ENCODE peak calls at places on chromosomes 4 and X, in eight cellular contexts. F is choroid plexus epithelial cell, P is tibial artery, H is cardiac fibroblast, D is dorsolateral prefrontal cortex, Z is lung, C is H9, S is endothelial cell. G is an unnamed sample.

GRCh38 chr4:85127653-85128052 is 161.2 kb upstream of the WDFY3 start:
- DNase-seq in F (peak; percentile 65), P (no peak), H (peak; percentile 53), D (no peak), Z (no peak), C (peak; percentile 88), S (peak; percentile 38), G (no peak)

GRCh38 chrX:77070108-77070918 is 376.9 kb upstream of the FGF16 start:
- DNase-seq in F (no peak), P (no peak), H (no peak), D (no peak), Z (no peak), C (no peak), S (no peak), G (no peak)

GRCh38 chrX:46209768-46210167 is 335.5 kb downstream of the ZNF674 start:
- DNase-seq in F (no peak), P (no peak), H (no peak), D (no peak), Z (no peak), C (no peak), S (no peak), G (no peak)

GRCh38 chr4:122117743-122118142 is 34.4 kb upstream of the BLTP1 start:
- DNase-seq in F (no peak), P (no peak), H (no peak), D (no peak), Z (no peak), C (no peak), S (no peak), G (no peak)

GRCh38 chr4:122898370-122899150 is 23.8 kb downstream of the NUDT6 start:
- DNase-seq in F (peak; percentile 87), P (peak; percentile 58), H (peak; percentile 88), D (no peak), Z (no peak), C (no peak), S (no peak), G (no peak)

GRCh38 chrX:15815779-15816452 is 25.6 kb downstream of the ZRSR2 start:
- DNase-seq in F (peak; percentile 39), P (no peak), H (peak; percentile 31), D (no peak), Z (no peak), C (peak; percentile 60), S (peak; percentile 8), G (no peak)

GRCh38 chr4:77220841-77221613 is 64.0 kb downstream of the CCNG2 start:
- DNase-seq in F (peak; percentile 74), P (peak; percentile 24), H (peak; percentile 91), D (no peak), Z (peak; percentile 41), C (no peak), S (no peak), G (no peak)

GRCh38 chr4:73205482-73205881 is 53.1 kb downstream of the ANKRD17 start:
- DNase-seq in F (no peak), P (no peak), H (no peak), D (no peak), Z (no peak), C (no peak), S (no peak), G (no peak)

GRCh38 chr4:8294036-8294435 is 24.5 kb downstream of the HTRA3 start:
- DNase-seq in F (no peak), P (no peak), H (no peak), D (no peak), Z (no peak), C (no peak), S (no peak), G (no peak)

GRCh38 chr4:8005033-8005808 is 65.6 kb upstream of the AFAP1 start:
- DNase-seq in F (no peak), P (no peak), H (no peak), D (no peak), Z (no peak), C (no peak), S (no peak), G (no peak)

GRCh38 chrX:153946910-153947769 is 2.7 kb upstream of the RENBP start:
- DNase-seq in F (peak; percentile 83), P (peak; percentile 56), H (peak; percentile 81), D (peak; percentile 61), Z (peak; percentile 77), C (peak; percentile 80), S (peak; percentile 81), G (peak; percentile 71)

GRCh38 chr4:64158648-64159326 is 250.5 kb downstream of the TECRL start:
- DNase-seq in F (peak; percentile 70), P (peak; percentile 43), H (peak; percentile 71), D (peak; percentile 52), Z (peak; percentile 56), C (peak; percentile 53), S (peak; percentile 61), G (peak; percentile 40)

GRCh38 chr4:48683784-48684666 is 96.1 kb downstream of the FRYL start:
- DNase-seq in F (no peak), P (no peak), H (no peak), D (no peak), Z (no peak), C (no peak), S (no peak), G (no peak)

GRCh38 chr4:153233761-153234371 is 29.6 kb downstream of the TRIM2 start:
- DNase-seq in F (peak; percentile 85), P (no peak), H (peak; percentile 89), D (no peak), Z (peak; percentile 48), C (no peak), S (no peak), G (no peak)

GRCh38 chrX:65589304-65589703 is 54.7 kb upstream of the LAS1L start:
- DNase-seq in F (no peak), P (no peak), H (no peak), D (no peak), Z (no peak), C (no peak), S (no peak), G (no peak)

GRCh38 chr4:72383439-72383838 is 185.6 kb downstream of the ADAMTS3 start:
- DNase-seq in F (peak; percentile 43), P (no peak), H (peak; percentile 11), D (no peak), Z (no peak), C (no peak), S (no peak), G (no peak)

GRCh38 chrX:65196758-65197371 is 220.6 kb upstream of the ZC4H2 start:
- DNase-seq in F (no peak), P (no peak), H (no peak), D (no peak), Z (no peak), C (peak; percentile 82), S (peak; percentile 58), G (peak; percentile 38)

GRCh38 chr4:70913947-70914445 is 11.8 kb downstream of the MOB1B start:
- DNase-seq in F (no peak), P (no peak), H (no peak), D (no peak), Z (no peak), C (no peak), S (no peak), G (no peak)

GRCh38 chr4:152690706-152691651 is 11.2 kb upstream of the TMEM154 start:
- DNase-seq in F (peak; percentile 33), P (no peak), H (no peak), D (no peak), Z (no peak), C (no peak), S (no peak), G (no peak)

GRCh38 chr4:7368296-7368695 is 66.4 kb downstream of the PSAPL1 start:
- DNase-seq in F (no peak), P (no peak), H (no peak), D (no peak), Z (no peak), C (no peak), S (no peak), G (no peak)

GRCh38 chr4:123661080-123661737 is 264.6 kb downstream of the SPRY1 start:
- DNase-seq in F (peak; percentile 60), P (no peak), H (peak; percentile 57), D (no peak), Z (no peak), C (no peak), S (no peak), G (no peak)

GRCh38 chr4:156941940-156942548 is 29.6 kb downstream of the PDGFC start:
- DNase-seq in F (peak; percentile 98), P (peak; percentile 22), H (peak; percentile 81), D (no peak), Z (peak; percentile 65), C (peak; percentile 53), S (peak; percentile 34), G (peak; percentile 31)

GRCh38 chr4:148425327-148426110 is 16.7 kb downstream of the NR3C2 start:
- DNase-seq in F (no peak), P (no peak), H (no peak), D (no peak), Z (no peak), C (no peak), S (no peak), G (no peak)
- TF ChIP-seq CTCF in F (no peak), P (no peak), H (no peak), D (no peak), Z (no peak), C (peak; percentile 40), S (no peak), G (peak; percentile 14)

DNA sequence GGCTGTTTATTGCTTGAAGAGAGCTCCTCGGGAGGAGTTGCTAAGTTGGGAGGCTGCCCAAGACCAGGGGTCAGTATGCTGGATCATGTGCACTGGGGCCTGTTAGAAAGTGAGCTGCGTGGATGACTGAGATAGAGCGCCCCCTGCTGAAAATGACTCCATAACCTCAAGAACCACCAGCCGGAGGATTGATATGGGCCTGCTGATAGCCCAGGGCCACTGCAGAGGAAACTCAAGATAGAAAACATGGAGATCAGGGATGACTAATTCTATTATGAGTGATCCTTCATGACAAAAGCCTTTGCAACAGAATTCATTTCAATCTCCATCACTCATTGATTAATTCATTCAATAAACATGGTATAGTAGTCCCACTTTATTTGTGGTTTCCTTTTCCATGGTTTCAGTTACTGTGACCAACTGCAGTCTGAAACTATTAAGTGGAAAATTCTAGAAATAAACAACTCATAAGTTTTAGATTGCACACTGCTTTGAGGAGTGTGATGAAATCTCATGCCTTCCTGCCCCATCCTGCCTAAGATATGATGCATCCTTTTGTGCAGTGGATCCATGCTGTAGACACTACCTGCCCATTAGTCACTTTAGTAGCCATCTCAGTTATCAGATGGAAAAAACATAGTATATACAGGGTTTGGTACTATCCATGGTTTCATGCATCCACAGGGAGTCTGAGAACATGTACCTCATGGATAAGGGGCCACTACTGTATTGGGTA is 126.7 kb upstream of the MBNL3 start:
- DNase-seq in F (peak; percentile 65), P (peak; percentile 21), H (peak; percentile 51), D (peak; percentile 39), Z (peak; percentile 39), C (peak; percentile 57), S (peak; percentile 52), G (peak; percentile 20)
- TF ChIP-seq CTCF in F (peak; percentile 65), P (peak; percentile 8), H (peak; percentile 38), D (peak; percentile 39), Z (no peak), C (peak; percentile 84), S (peak; percentile 51), G (peak; percentile 66)

GRCh38 chr4:43776371-43776770 is 672.2 kb downstream of the KCTD8 start:
- DNase-seq in F (peak; percentile 17), P (no peak), H (peak; percentile 5), D (no peak), Z (no peak), C (no peak), S (no peak), G (no peak)
- TF ChIP-seq CTCF in F (peak; percentile 18), P (no peak), H (no peak), D (no peak), Z (no peak), C (peak; percentile 56), S (peak; percentile 66), G (peak; percentile 57)

GRCh38 chrX:88558421-88558820 is 188.6 kb upstream of the CPXCR1 start:
- DNase-seq in F (no peak), P (no peak), H (no peak), D (no peak), Z (no peak), C (no peak), S (no peak), G (no peak)

GRCh38 chrX:88560673-88561330 is 186.2 kb upstream of the CPXCR1 start:
- DNase-seq in F (no peak), P (no peak), H (no peak), D (no peak), Z (no peak), C (no peak), S (no peak), G (no peak)
- TF ChIP-seq CTCF in F (no peak), P (no peak), H (no peak), D (no peak), Z (no peak), C (no peak), S (no peak), G (no peak)

G was measured in progenitor cell of endocrine pancreas.